ENCODE peak calls at places on chromosomes 7 and 10, in four cellular contexts. C, L, J and M are unnamed samples.

GRCh38 chr10:27865221-27865635 is 119.6 kb upstream of the MKX start:
- DNase-seq in C (peak; percentile 7), J (no peak), L (no peak), M (no peak)

GRCh38 chr7:47047384-47047783 is 534.5 kb downstream of the TNS3 start:
- DNase-seq in C (no peak), L (no peak), J (no peak), M (no peak)

GRCh38 chr7:47488205-47488968 is 93.5 kb downstream of the TNS3 start:
- DNase-seq in C (no peak), J (no peak), L (no peak), M (no peak)

GRCh38 chr10:80168679-80169380 is 36.3 kb downstream of the PLAC9 start:
- DNase-seq in L (peak; percentile 67), C (no peak), J (no peak), M (no peak)

GRCh38 chr7:142375710-142376313 is 118.0 kb upstream of the PRSS58 start:
- DNase-seq in L (peak; percentile 34), J (no peak), C (peak; percentile 10), M (no peak)

GRCh38 chr10:63008491-63008890 is 124.6 kb upstream of the NRBF2 start:
- DNase-seq in C (no peak), L (no peak), J (no peak), M (no peak)

GRCh38 chr10:10499839-10500238 is 517.8 kb upstream of the CELF2 start:
- DNase-seq in C (no peak), J (no peak), L (no peak), M (no peak)

GRCh38 chr10:11113156-11113555 is 95.5 kb downstream of the CELF2 start:
- DNase-seq in L (peak; percentile 13), C (no peak), J (no peak), M (no peak)

GRCh38 chr10:29585488-29585976 is 49.2 kb downstream of the SVIL start:
- DNase-seq in L (no peak), J (no peak), C (no peak), M (no peak)

GRCh38 chr7:2256306-2257045 is 14.4 kb downstream of the NUDT1 start:
- DNase-seq in J (no peak), L (no peak), C (no peak), M (no peak)

GRCh38 chr10:100999742-101000601 is at the start of gene LZTS2:
- DNase-seq in J (no peak), C (no peak), L (peak; percentile 78), M (no peak)

GRCh38 chr7:30743371-30744074 is 8.4 kb upstream of the INMT start:
- DNase-seq in L (peak; percentile 82), C (no peak), J (no peak), M (no peak)

GRCh38 chr7:30433082-30433481 is 45.5 kb downstream of the NOD1 start:
- DNase-seq in J (no peak), C (no peak), L (no peak), M (no peak)

GRCh38 chr10:7818295-7819125 is at the start of gene TAF3:
- DNase-seq in C (peak; percentile 72), L (peak; percentile 90), J (peak; percentile 81), M (no peak)

GRCh38 chr7:114949227-114949626 is 27.3 kb downstream of the MDFIC start:
- DNase-seq in L (no peak), J (no peak), C (no peak), M (no peak)

GRCh38 chr10:24519950-24520349 is 203.7 kb downstream of the ARHGAP21 start:
- DNase-seq in L (no peak), C (no peak), J (no peak), M (no peak)

GRCh38 chr7:16616542-16616941 is 29.0 kb downstream of the ANKMY2 start:
- DNase-seq in C (no peak), L (no peak), J (no peak), M (no peak)

GRCh38 chr7:115087437-115087836 is 165.5 kb downstream of the MDFIC start:
- DNase-seq in J (peak; percentile 31), L (no peak), C (peak; percentile 29), M (no peak)

GRCh38 chr10:116287906-116288501 is 15.0 kb upstream of the GFRA1 start:
- DNase-seq in J (peak; percentile 18), C (peak; percentile 37), L (no peak), M (peak; percentile 13)

GRCh38 chr10:21265622-21266021 is 259.9 kb downstream of the SKIDA1 start:
- DNase-seq in J (peak; percentile 28), C (no peak), L (no peak), M (no peak)

GRCh38 chr10:61548371-61548770 is 95.2 kb upstream of the TMEM26 start:
- DNase-seq in C (no peak), L (no peak), J (no peak), M (no peak)

GRCh38 chr7:134552105-134552504 is 3.2 kb downstream of the AKR1B15 start:
- DNase-seq in J (peak; percentile 20), C (no peak), L (peak; percentile 42), M (no peak)

GRCh38 chr7:68109299-68109698 is 1112.7 kb downstream of the TYW1 start:
- DNase-seq in J (no peak), L (no peak), C (no peak), M (no peak)

GRCh38 chr10:57692255-57692980 is 575.3 kb downstream of the IPMK start:
- DNase-seq in L (no peak), J (no peak), C (no peak), M (no peak)

GRCh38 chr7:69912846-69913245 is 314.6 kb downstream of the AUTS2 start:
- DNase-seq in L (no peak), J (no peak), C (no peak), M (no peak)

GRCh38 chr10:28690545-28690944 is 13.2 kb downstream of the BAMBI start:
- DNase-seq in J (no peak), L (no peak), C (no peak), M (no peak)

GRCh38 chr10:3740157-3740871 is 44.7 kb downstream of the KLF6 start:
- DNase-seq in J (peak; percentile 98), L (peak; percentile 55), C (peak; percentile 51), M (peak; percentile 94)

GRCh38 chr7:151696738-151697514 is 177.2 kb upstream of the RHEB start:
- DNase-seq in J (peak; percentile 19), L (no peak), C (no peak), M (no peak)

GRCh38 chr7:76334320-76334967 is 24.3 kb downstream of the YWHAG start:
- DNase-seq in C (no peak), J (no peak), L (no peak), M (no peak)

GRCh38 chr10:84665883-84666463 is 337.6 kb downstream of the CCSER2 start:
- DNase-seq in J (peak; percentile 37), L (peak; percentile 74), C (peak; percentile 21), M (no peak)

GRCh38 chr10:5543628-5544027 is 18.9 kb downstream of the CALML3 start:
- DNase-seq in C (no peak), J (no peak), L (no peak), M (no peak)

GRCh38 chr10:50527438-50528043 is 96.2 kb downstream of the SGMS1 start:
- DNase-seq in C (no peak), L (peak; percentile 59), J (no peak), M (no peak)

GRCh38 chr7:51028128-51028830 is 245.6 kb upstream of the GRB10 start:
- DNase-seq in L (no peak), C (no peak), J (no peak), M (no peak)

GRCh38 chr7:71235263-71235662 is 103.3 kb downstream of the GALNT17 start:
- DNase-seq in J (no peak), L (no peak), C (no peak), M (no peak)

GRCh38 chr10:15624405-15625191 is 95.1 kb downstream of the ITGA8 start:
- DNase-seq in L (no peak), C (no peak), J (no peak), M (no peak)

GRCh38 chr10:10294801-10295515 is 722.7 kb upstream of the CELF2 start:
- DNase-seq in L (no peak), J (no peak), C (no peak), M (no peak)

GRCh38 chr10:33102071-33102470 is 144.0 kb upstream of the ITGB1 start:
- DNase-seq in C (no peak), L (no peak), J (no peak), M (no peak)

GRCh38 chr7:45026984-45027773 is 27.2 kb downstream of the CCM2 start:
- DNase-seq in L (no peak), J (peak; percentile 40), C (no peak), M (no peak)

GRCh38 chr10:66788142-66788541 is 137.7 kb upstream of the LRRTM3 start:
- DNase-seq in J (no peak), C (no peak), L (no peak), M (no peak)

GRCh38 chr7:12732428-12732827 is 45.0 kb downstream of the ARL4A start:
- DNase-seq in L (no peak), C (no peak), J (no peak), M (no peak)

GRCh38 chr7:12737364-12737763 is 49.9 kb downstream of the ARL4A start:
- DNase-seq in J (no peak), C (no peak), L (no peak), M (no peak)

GRCh38 chr7:12737836-12738235 is 50.4 kb downstream of the ARL4A start:
- DNase-seq in L (no peak), J (no peak), C (no peak), M (no peak)

GRCh38 chr7:12738665-12739064 is 51.2 kb downstream of the ARL4A start:
- DNase-seq in L (no peak), C (no peak), J (no peak), M (no peak)

GRCh38 chr7:12735923-12736322 is 48.5 kb downstream of the ARL4A start:
- DNase-seq in C (no peak), J (no peak), L (no peak), M (no peak)
- TF ChIP-seq TCF7L2 in C (no peak), J (no peak), L (no peak), M (no peak)

GRCh38 chr7:27099839-27100225 is 2.7 kb downstream of the HOXA2 start:
- DNase-seq in L (no peak), C (no peak), J (no peak), M (no peak)
- H3K4me1 ChIP-seq in L (no peaks in the 10 kb centered on the region), C (peaks cover 19% of the 10 kb centered on the region), J (peaks cover 12% of the 10 kb centered on the region), M (peaks cover 55% of the 10 kb centered on the region)

GRCh38 chr7:99579956-99580777 is 17.9 kb upstream of the TMEM225B start:
- DNase-seq in J (peak; percentile 6), L (no peak), C (no peak), M (no peak)
- TF ChIP-seq TCF7L2 in J (no peak), L (no peak), C (no peak), M (no peak)

GRCh38 chr7:92808006-92808405 is 28.4 kb downstream of the CDK6 start:
- DNase-seq in J (no peak), C (no peak), L (no peak), M (no peak)
- H3K4me1 ChIP-seq in J (peaks cover 59% of the 10 kb centered on the region), C (peaks cover 31% of the 10 kb centered on the region), L (peaks cover 21% of the 10 kb centered on the region), M (peaks cover 40% of the 10 kb centered on the region)

GRCh38 chr7:155198901-155199845 is 98.5 kb upstream of the INSIG1 start:
- DNase-seq in J (no peak), L (no peak), C (no peak), M (no peak)
- TF ChIP-seq TCF7L2 in J (no peak), L (no peak), C (no peak), M (no peak)